ENCODE peak calls at places on chromosomes 7 and 10, in eight cellular contexts. Y is RPMI7951; F is NCI-H1694 treated with DMSO at 0.1 percent for 48 hours; A is iris pigment epithelial cell; G is tibial artery; K is activated gamma-delta T cell treated with anti-CD3 and anti-CD28 coated beads, Interleukin-2, amount 50 U/mL, for 16 hours; B is NCI-H446 treated with DMSO at 0.1 percent for 48 hours; V is right cardiac atrium. N is an unnamed sample.

GRCh38 chr7:107069457-107069856 is 25.0 kb downstream of the PRKAR2B start:
- DNase-seq in Y (no peak), F (no peak), A (peak), G (no peak), K (no peak), B (no peak), V (peak), N (no peak)

GRCh38 chr7:24408798-24409428 is 124.9 kb downstream of the NPY start:
- DNase-seq in Y (no peak), F (no peak), A (no peak), G (no peak), K (no peak), B (no peak), V (no peak), N (no peak)

GRCh38 chr10:124035928-124036558 is 57.4 kb downstream of the CHST15 start:
- DNase-seq in Y (no peak), F (no peak), A (no peak), G (no peak), K (no peak), B (no peak), V (peak), N (no peak)

GRCh38 chr7:92987095-92987494 is 130.7 kb downstream of the SAMD9 start:
- DNase-seq in Y (no peak), F (no peak), A (peak), G (no peak), K (no peak), B (no peak), V (no peak), N (no peak)

GRCh38 chr7:82605247-82605864 is 161.8 kb upstream of the CACNA2D1 start:
- DNase-seq in Y (peak), F (peak), A (peak), G (no peak), K (no peak), B (peak), V (peak), N (no peak)

GRCh38 chr7:111931016-111931517 is 275.1 kb downstream of the DOCK4 start:
- DNase-seq in Y (peak), F (no peak), A (peak), G (no peak), K (no peak), B (no peak), V (no peak), N (no peak)

GRCh38 chr10:56319386-56319785 is 41.7 kb downstream of the ZWINT start:
- DNase-seq in Y (no peak), F (no peak), A (peak), G (no peak), K (no peak), B (no peak), V (no peak), N (no peak)

GRCh38 chr10:133324198-133324792 is 12.4 kb downstream of the CALY start:
- DNase-seq in Y (peak), F (peak), A (peak), G (no peak), K (peak), B (no peak), V (peak), N (peak)

GRCh38 chr7:106604303-106604918 is 56.5 kb downstream of the CCDC71L start:
- DNase-seq in Y (no peak), F (no peak), A (peak), G (no peak), K (no peak), B (no peak), V (no peak), N (no peak)

GRCh38 chr10:117807441-117807840 is 239.3 kb downstream of the RAB11FIP2 start:
- DNase-seq in Y (no peak), F (no peak), A (no peak), G (no peak), K (no peak), B (no peak), V (no peak), N (no peak)

GRCh38 chr7:36286241-36286640 is 103.4 kb upstream of the ANLN start:
- DNase-seq in Y (no peak), F (no peak), A (no peak), G (no peak), K (peak), B (no peak), V (no peak), N (peak)

GRCh38 chr10:10213237-10213636 is 804.4 kb upstream of the CELF2 start:
- DNase-seq in Y (no peak), F (no peak), A (no peak), G (no peak), K (no peak), B (no peak), V (no peak), N (no peak)

GRCh38 chr10:77285529-77286182 is 352.0 kb downstream of the KCNMA1 start:
- DNase-seq in Y (no peak), F (no peak), A (no peak), G (no peak), K (no peak), B (no peak), V (no peak), N (no peak)

GRCh38 chr7:110412614-110413013 is 678.3 kb upstream of the LRRN3 start:
- DNase-seq in Y (no peak), F (no peak), A (no peak), G (no peak), K (no peak), B (no peak), V (no peak), N (no peak)

GRCh38 chr10:60099998-60100747 is 193.8 kb upstream of the CCDC6 start:
- DNase-seq in Y (peak), F (peak), A (peak), G (no peak), K (no peak), B (peak), V (no peak), N (no peak)

GRCh38 chr10:93754761-93755160 is 3.0 kb upstream of the LGI1 start:
- DNase-seq in Y (no peak), F (no peak), A (no peak), G (no peak), K (no peak), B (no peak), V (no peak), N (no peak)

GRCh38 chr7:71636329-71636728 is 504.4 kb downstream of the GALNT17 start:
- DNase-seq in Y (peak), F (no peak), A (peak), G (no peak), K (no peak), B (no peak), V (no peak), N (no peak)

GRCh38 chr7:107206136-107206535 is 37.3 kb downstream of the HBP1 start:
- DNase-seq in Y (no peak), F (no peak), A (no peak), G (no peak), K (no peak), B (no peak), V (no peak), N (no peak)

GRCh38 chr10:79310911-79311573 is 36.2 kb upstream of the PPIF start:
- DNase-seq in Y (no peak), F (no peak), A (no peak), G (no peak), K (no peak), B (no peak), V (peak), N (no peak)

GRCh38 chr7:131109757-131110293 is 217.9 kb upstream of the MKLN1 start:
- DNase-seq in Y (peak), F (peak), A (peak), G (peak), K (peak), B (no peak), V (peak), N (no peak)

GRCh38 chr10:28429573-28430216 is 103.2 kb upstream of the WAC start:
- DNase-seq in Y (peak), F (no peak), A (peak), G (no peak), K (no peak), B (no peak), V (no peak), N (no peak)

GRCh38 chr10:124296121-124296812 is 122.5 kb downstream of the OAT start:
- DNase-seq in Y (peak), F (no peak), A (no peak), G (no peak), K (no peak), B (no peak), V (no peak), N (no peak)

GRCh38 chr7:32941996-32942782 is 15.1 kb upstream of the FKBP9 start:
- DNase-seq in Y (peak), F (peak), A (peak), G (peak), K (peak), B (peak), V (peak), N (peak)

GRCh38 chr10:115436999-115437398 is 343.8 kb downstream of the ATRNL1 start:
- DNase-seq in Y (no peak), F (no peak), A (no peak), G (no peak), K (no peak), B (no peak), V (no peak), N (no peak)

GRCh38 chr7:77244222-77244934 is 44.8 kb upstream of the FGL2 start:
- DNase-seq in Y (peak), F (no peak), A (no peak), G (no peak), K (no peak), B (no peak), V (no peak), N (no peak)

GRCh38 chr10:49325916-49326783 is 27.2 kb downstream of the C10orf71 start:
- DNase-seq in Y (no peak), F (no peak), A (no peak), G (no peak), K (no peak), B (no peak), V (no peak), N (no peak)

N was measured in activated CD8-positive, alpha-beta memory T cell treated with anti-CD3 and anti-CD28 coated beads for 1 hour.